ENCODE peak calls at places on chromosomes 7 and 10, in six cellular contexts. R is NCI-H774, E is AG09309, I is NCI-H2171 treated with DMSO at 0.1 percent for 48 hours, K is activated gamma-delta T cell treated with Interleukin-2 at 50 U/mL for 16 hours, Q is substantia nigra. D is an unnamed sample.

GRCh38 chr7:30925117-30925516 is 13.5 kb downstream of the AQP1 start:
- DNase-seq in Q (no peak), K (peak; percentile 0), I (no peak), E (no peak), R (no peak), D (peak; percentile 29)

GRCh38 chr10:118792501-118792900 is 37.7 kb upstream of the CACUL1 start:
- DNase-seq in Q (peak; percentile 30), I (no peak), R (no peak), E (no peak), K (no peak), D (no peak)

GRCh38 chr7:157495177-157495553 is 158.4 kb downstream of the DNAJB6 start:
- DNase-seq in K (no peak), E (no peak), Q (no peak), R (no peak), I (no peak), D (no peak)

GRCh38 chr7:40733111-40733510 is 598.3 kb downstream of the SUGCT start:
- DNase-seq in E (no peak), I (no peak), R (no peak), K (no peak), Q (no peak), D (no peak)

GRCh38 chr7:128215281-128215680 is 25.8 kb upstream of the LEP start:
- DNase-seq in I (no peak), E (peak; percentile 92), K (no peak), Q (no peak), R (no peak), D (no peak)

GRCh38 chr7:70434376-70434775 is 697.6 kb upstream of the GALNT17 start:
- DNase-seq in K (no peak), I (peak; percentile 70), Q (no peak), E (no peak), R (no peak), D (no peak)

GRCh38 chr10:108791794-108792474 is 1131.4 kb downstream of the XPNPEP1 start:
- DNase-seq in Q (no peak), K (no peak), I (no peak), R (no peak), E (no peak), D (no peak)

GRCh38 chr10:90751107-90751997 is 106.5 kb downstream of the HTR7 start:
- DNase-seq in K (peak; percentile 20), I (peak; percentile 15), R (no peak), E (no peak), Q (no peak), D (peak; percentile 50)

GRCh38 chr10:34049887-34050286 is 715.4 kb upstream of the NRP1 start:
- DNase-seq in K (no peak), R (no peak), Q (no peak), I (no peak), E (no peak), D (no peak)

GRCh38 chr7:126720232-126720631 is 532.5 kb downstream of the GRM8 start:
- DNase-seq in I (no peak), Q (no peak), R (no peak), E (no peak), K (no peak), D (no peak)

GRCh38 chr7:120774481-120774880 is 83.5 kb downstream of the TSPAN12 start:
- DNase-seq in K (no peak), E (no peak), R (no peak), Q (no peak), I (no peak), D (no peak)

D was measured in left lobe of liver.